ENCODE peak calls at places on chromosomes 6 and 20, in six cellular contexts. One of them, this sample, is unnamed.
A peak's percentile ranks its signal among the peaks of the same experiment; 100 is the strongest.

GRCh38 chr6:37137201-37137880 is 32.6 kb upstream of the PIM1 start:
- DNase-seq in RWPE1: peak; percentile 94
- DNase-seq in kidney epithelial cell: peak; percentile 99
- DNase-seq in WTC11: peak; percentile 49
- DNase-seq in GM13977: peak; percentile 70
- DNase-seq in activated CD8-positive, alpha-beta T cell treated with anti-CD3 and anti-CD28 coated beads for 36 hours: peak; percentile 65
- DNase-seq in this sample: peak; percentile 33

GRCh38 chr6:11710221-11710836 is 68.3 kb downstream of the ADTRP start:
- DNase-seq in RWPE1: no peak
- DNase-seq in kidney epithelial cell: no peak
- DNase-seq in WTC11: no peak
- DNase-seq in GM13977: no peak
- DNase-seq in activated CD8-positive, alpha-beta T cell treated with anti-CD3 and anti-CD28 coated beads for 36 hours: peak; percentile 85
- DNase-seq in this sample: no peak

GRCh38 chr6:42901538-42901957 is 14.3 kb upstream of the PTCRA start:
- DNase-seq in RWPE1: peak; percentile 62
- DNase-seq in kidney epithelial cell: no peak
- DNase-seq in WTC11: peak; percentile 68
- DNase-seq in GM13977: peak; percentile 56
- DNase-seq in activated CD8-positive, alpha-beta T cell treated with anti-CD3 and anti-CD28 coated beads for 36 hours: peak; percentile 79
- DNase-seq in this sample: peak; percentile 66

GRCh38 chr6:140871911-140872310 is 1260.8 kb upstream of the GJE1 start:
- DNase-seq in RWPE1: no peak
- DNase-seq in kidney epithelial cell: no peak
- DNase-seq in WTC11: no peak
- DNase-seq in GM13977: no peak
- DNase-seq in activated CD8-positive, alpha-beta T cell treated with anti-CD3 and anti-CD28 coated beads for 36 hours: no peak
- DNase-seq in this sample: no peak

GRCh38 chr6:83707829-83708545 is 914 bp downstream of the SNAP91 start:
- DNase-seq in RWPE1: no peak
- DNase-seq in kidney epithelial cell: no peak
- DNase-seq in WTC11: peak; percentile 49
- DNase-seq in GM13977: peak; percentile 30
- DNase-seq in activated CD8-positive, alpha-beta T cell treated with anti-CD3 and anti-CD28 coated beads for 36 hours: no peak
- DNase-seq in this sample: peak; percentile 13

GRCh38 chr6:24991748-24992467 is 56.1 kb upstream of the RIPOR2 start:
- DNase-seq in RWPE1: peak; percentile 38
- DNase-seq in kidney epithelial cell: no peak
- DNase-seq in WTC11: peak; percentile 61
- DNase-seq in GM13977: peak; percentile 65
- DNase-seq in activated CD8-positive, alpha-beta T cell treated with anti-CD3 and anti-CD28 coated beads for 36 hours: peak; percentile 79
- DNase-seq in this sample: no peak

GRCh38 chr20:50600281-50600895 is 90.2 kb downstream of the PTPN1 start:
- DNase-seq in RWPE1: no peak
- DNase-seq in kidney epithelial cell: no peak
- DNase-seq in WTC11: no peak
- DNase-seq in GM13977: no peak
- DNase-seq in activated CD8-positive, alpha-beta T cell treated with anti-CD3 and anti-CD28 coated beads for 36 hours: no peak
- DNase-seq in this sample: no peak

GRCh38 chr20:12838261-12838866 is 170.4 kb upstream of the SPTLC3 start:
- DNase-seq in RWPE1: no peak
- DNase-seq in kidney epithelial cell: no peak
- DNase-seq in WTC11: peak; percentile 45
- DNase-seq in GM13977: no peak
- DNase-seq in activated CD8-positive, alpha-beta T cell treated with anti-CD3 and anti-CD28 coated beads for 36 hours: peak; percentile 2
- DNase-seq in this sample: no peak

GRCh38 chr6:11536795-11537194 is 754 bp upstream of the TMEM170B start:
- DNase-seq in RWPE1: no peak
- DNase-seq in kidney epithelial cell: no peak
- DNase-seq in WTC11: peak; percentile 44
- DNase-seq in GM13977: peak; percentile 22
- DNase-seq in activated CD8-positive, alpha-beta T cell treated with anti-CD3 and anti-CD28 coated beads for 36 hours: peak; percentile 5
- DNase-seq in this sample: no peak

GRCh38 chr6:103699770-103700169 is 1159.9 kb downstream of the HACE1 start:
- DNase-seq in RWPE1: no peak
- DNase-seq in kidney epithelial cell: no peak
- DNase-seq in WTC11: no peak
- DNase-seq in GM13977: no peak
- DNase-seq in activated CD8-positive, alpha-beta T cell treated with anti-CD3 and anti-CD28 coated beads for 36 hours: no peak
- DNase-seq in this sample: no peak

GRCh38 chr20:37309941-37310590 is 20.6 kb downstream of the MANBAL start:
- DNase-seq in RWPE1: no peak
- DNase-seq in kidney epithelial cell: no peak
- DNase-seq in WTC11: no peak
- DNase-seq in GM13977: no peak
- DNase-seq in activated CD8-positive, alpha-beta T cell treated with anti-CD3 and anti-CD28 coated beads for 36 hours: no peak
- DNase-seq in this sample: no peak

GRCh38 chr6:114049367-114049966 is 78.5 kb upstream of the HDAC2 start:
- DNase-seq in RWPE1: no peak
- DNase-seq in kidney epithelial cell: peak; percentile 21
- DNase-seq in WTC11: no peak
- DNase-seq in GM13977: no peak
- DNase-seq in activated CD8-positive, alpha-beta T cell treated with anti-CD3 and anti-CD28 coated beads for 36 hours: no peak
- DNase-seq in this sample: no peak

GRCh38 chr6:165799736-165800135 is 136.7 kb upstream of the PDE10A start:
- DNase-seq in RWPE1: no peak
- DNase-seq in kidney epithelial cell: no peak
- DNase-seq in WTC11: no peak
- DNase-seq in GM13977: no peak
- DNase-seq in activated CD8-positive, alpha-beta T cell treated with anti-CD3 and anti-CD28 coated beads for 36 hours: no peak
- DNase-seq in this sample: no peak

GRCh38 chr6:18415207-18415606 is 28.1 kb downstream of the RNF144B start:
- DNase-seq in RWPE1: no peak
- DNase-seq in kidney epithelial cell: no peak
- DNase-seq in WTC11: no peak
- DNase-seq in GM13977: no peak
- DNase-seq in activated CD8-positive, alpha-beta T cell treated with anti-CD3 and anti-CD28 coated beads for 36 hours: no peak
- DNase-seq in this sample: no peak

GRCh38 chr6:119148102-119148824 is 69.8 kb upstream of the FAM184A start:
- DNase-seq in RWPE1: peak; percentile 68
- DNase-seq in kidney epithelial cell: peak; percentile 43
- DNase-seq in WTC11: no peak
- DNase-seq in GM13977: peak; percentile 34
- DNase-seq in activated CD8-positive, alpha-beta T cell treated with anti-CD3 and anti-CD28 coated beads for 36 hours: peak; percentile 14
- DNase-seq in this sample: no peak

GRCh38 chr20:46132705-46133120 is 14.6 kb downstream of the CD40 start:
- DNase-seq in RWPE1: peak; percentile 89
- DNase-seq in kidney epithelial cell: no peak
- DNase-seq in WTC11: peak; percentile 86
- DNase-seq in GM13977: peak; percentile 77
- DNase-seq in activated CD8-positive, alpha-beta T cell treated with anti-CD3 and anti-CD28 coated beads for 36 hours: peak; percentile 77
- DNase-seq in this sample: peak; percentile 63

GRCh38 chr6:35694462-35694861 is 5.7 kb upstream of the FKBP5 start:
- DNase-seq in RWPE1: peak; percentile 64
- DNase-seq in kidney epithelial cell: no peak
- DNase-seq in WTC11: no peak
- DNase-seq in GM13977: no peak
- DNase-seq in activated CD8-positive, alpha-beta T cell treated with anti-CD3 and anti-CD28 coated beads for 36 hours: no peak
- DNase-seq in this sample: no peak

GRCh38 chr6:97586344-97586743 is 303.3 kb upstream of the MMS22L start:
- DNase-seq in RWPE1: no peak
- DNase-seq in kidney epithelial cell: no peak
- DNase-seq in WTC11: no peak
- DNase-seq in GM13977: peak; percentile 7
- DNase-seq in activated CD8-positive, alpha-beta T cell treated with anti-CD3 and anti-CD28 coated beads for 36 hours: no peak
- DNase-seq in this sample: no peak

GRCh38 chr6:81756690-81757089 is 4.2 kb upstream of the TENT5A start:
- DNase-seq in RWPE1: no peak
- DNase-seq in kidney epithelial cell: no peak
- DNase-seq in WTC11: no peak
- DNase-seq in GM13977: no peak
- DNase-seq in activated CD8-positive, alpha-beta T cell treated with anti-CD3 and anti-CD28 coated beads for 36 hours: no peak
- DNase-seq in this sample: no peak
- TF ChIP-seq CTCF in RWPE1: no peak
- TF ChIP-seq CTCF in kidney epithelial cell: no peak
- TF ChIP-seq CTCF in WTC11: no peak
- TF ChIP-seq CTCF in GM13977: no peak
- TF ChIP-seq CTCF in activated CD8-positive, alpha-beta T cell treated with anti-CD3 and anti-CD28 coated beads for 36 hours: no peak
- TF ChIP-seq CTCF in this sample: no peak

GRCh38 chr20:33944914-33945313 is 48.8 kb upstream of the RALY start:
- DNase-seq in RWPE1: no peak
- DNase-seq in kidney epithelial cell: no peak
- DNase-seq in WTC11: no peak
- DNase-seq in GM13977: no peak
- DNase-seq in activated CD8-positive, alpha-beta T cell treated with anti-CD3 and anti-CD28 coated beads for 36 hours: no peak
- DNase-seq in this sample: no peak

GRCh38 chr20:33945391-33946079 is 48.2 kb upstream of the RALY start:
- DNase-seq in RWPE1: peak; percentile 60
- DNase-seq in kidney epithelial cell: peak; percentile 19
- DNase-seq in WTC11: no peak
- DNase-seq in GM13977: no peak
- DNase-seq in activated CD8-positive, alpha-beta T cell treated with anti-CD3 and anti-CD28 coated beads for 36 hours: no peak
- DNase-seq in this sample: no peak

GRCh38 chr20:33948480-33948879 is 45.2 kb upstream of the RALY start:
- DNase-seq in RWPE1: no peak
- DNase-seq in kidney epithelial cell: no peak
- DNase-seq in WTC11: no peak
- DNase-seq in GM13977: no peak
- DNase-seq in activated CD8-positive, alpha-beta T cell treated with anti-CD3 and anti-CD28 coated beads for 36 hours: peak; percentile 6
- DNase-seq in this sample: no peak

GRCh38 chr20:33951171-33951570 is 42.5 kb upstream of the RALY start:
- DNase-seq in RWPE1: no peak
- DNase-seq in kidney epithelial cell: no peak
- DNase-seq in WTC11: no peak
- DNase-seq in GM13977: no peak
- DNase-seq in activated CD8-positive, alpha-beta T cell treated with anti-CD3 and anti-CD28 coated beads for 36 hours: no peak
- DNase-seq in this sample: no peak

GRCh38 chr20:33947709-33948295 is 45.9 kb upstream of the RALY start:
- DNase-seq in RWPE1: peak; percentile 48
- DNase-seq in kidney epithelial cell: no peak
- DNase-seq in WTC11: peak; percentile 76
- DNase-seq in GM13977: peak; percentile 33
- DNase-seq in activated CD8-positive, alpha-beta T cell treated with anti-CD3 and anti-CD28 coated beads for 36 hours: peak; percentile 73
- DNase-seq in this sample: no peak
- TF ChIP-seq CTCF in RWPE1: no peak
- TF ChIP-seq CTCF in kidney epithelial cell: peak; percentile 37
- TF ChIP-seq CTCF in WTC11: peak; percentile 80
- TF ChIP-seq CTCF in GM13977: peak; percentile 57
- TF ChIP-seq CTCF in activated CD8-positive, alpha-beta T cell treated with anti-CD3 and anti-CD28 coated beads for 36 hours: peak; percentile 88
- TF ChIP-seq CTCF in this sample: peak; percentile 68

GRCh38 chr20:35871311-35871771 is 83.0 kb downstream of the SCAND1 start:
- DNase-seq in RWPE1: peak; percentile 81
- DNase-seq in kidney epithelial cell: no peak
- DNase-seq in WTC11: no peak
- DNase-seq in GM13977: no peak
- DNase-seq in activated CD8-positive, alpha-beta T cell treated with anti-CD3 and anti-CD28 coated beads for 36 hours: no peak
- DNase-seq in this sample: no peak
- TF ChIP-seq CTCF in RWPE1: no peak
- TF ChIP-seq CTCF in kidney epithelial cell: no peak
- TF ChIP-seq CTCF in WTC11: no peak
- TF ChIP-seq CTCF in GM13977: no peak
- TF ChIP-seq CTCF in activated CD8-positive, alpha-beta T cell treated with anti-CD3 and anti-CD28 coated beads for 36 hours: no peak
- TF ChIP-seq CTCF in this sample: no peak

GRCh38 chr20:35741892-35742740 is at the start of gene RBM39:
- DNase-seq in RWPE1: peak; percentile 100
- DNase-seq in kidney epithelial cell: peak; percentile 98
- DNase-seq in WTC11: peak; percentile 99
- DNase-seq in GM13977: peak; percentile 90
- DNase-seq in activated CD8-positive, alpha-beta T cell treated with anti-CD3 and anti-CD28 coated beads for 36 hours: peak; percentile 100
- DNase-seq in this sample: peak; percentile 99

GRCh38 chr20:35738410-35739179 is 3.5 kb downstream of the RBM39 start:
- DNase-seq in RWPE1: no peak
- DNase-seq in kidney epithelial cell: no peak
- DNase-seq in WTC11: no peak
- DNase-seq in GM13977: no peak
- DNase-seq in activated CD8-positive, alpha-beta T cell treated with anti-CD3 and anti-CD28 coated beads for 36 hours: no peak
- DNase-seq in this sample: no peak

GRCh38 chr20:35739294-35740163 is 2.5 kb downstream of the RBM39 start:
- DNase-seq in RWPE1: no peak
- DNase-seq in kidney epithelial cell: no peak
- DNase-seq in WTC11: no peak
- DNase-seq in GM13977: no peak
- DNase-seq in activated CD8-positive, alpha-beta T cell treated with anti-CD3 and anti-CD28 coated beads for 36 hours: no peak
- DNase-seq in this sample: no peak

GRCh38 chr20:35743693-35744491 is 1.8 kb upstream of the RBM39 start:
- DNase-seq in RWPE1: no peak
- DNase-seq in kidney epithelial cell: no peak
- DNase-seq in WTC11: no peak
- DNase-seq in GM13977: no peak
- DNase-seq in activated CD8-positive, alpha-beta T cell treated with anti-CD3 and anti-CD28 coated beads for 36 hours: peak; percentile 47
- DNase-seq in this sample: no peak

DNA sequence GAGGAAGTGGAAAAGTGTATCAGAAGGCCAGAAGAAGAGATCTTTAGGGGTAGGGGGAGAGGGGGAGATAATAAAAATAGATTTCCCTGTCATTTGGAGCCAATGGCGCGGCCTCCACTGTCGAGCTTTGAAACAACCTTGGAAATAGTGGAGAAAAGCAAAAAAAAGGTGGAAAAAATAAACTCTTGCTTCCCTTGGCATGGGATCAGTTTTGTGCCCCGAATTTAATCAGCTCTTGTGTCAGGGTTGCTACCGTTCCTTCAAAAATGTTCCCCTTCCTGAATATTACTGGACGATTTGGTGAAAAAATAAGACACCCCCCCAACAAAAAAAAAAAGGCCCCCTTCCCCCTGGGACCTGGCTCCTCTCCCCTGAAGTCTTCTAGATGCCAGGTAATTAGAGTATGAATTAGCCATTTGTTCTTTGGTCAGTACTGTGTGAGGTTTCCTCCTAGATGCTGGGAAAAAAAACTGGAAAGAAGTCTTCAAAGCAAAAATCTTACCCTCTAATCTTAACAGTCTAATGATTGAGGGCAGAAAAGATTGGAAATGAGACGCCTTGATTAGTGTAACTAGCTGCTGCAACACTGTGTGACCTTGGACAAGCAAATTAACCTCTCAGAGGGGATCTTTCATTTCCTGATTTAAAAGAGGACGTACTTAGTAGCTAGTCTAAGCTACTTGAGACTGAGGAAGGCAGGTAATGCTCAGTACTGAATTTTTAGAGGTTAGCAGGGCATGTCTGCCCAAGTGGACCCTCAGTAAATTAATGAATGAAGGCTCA is 872 bp upstream of the RBM39 start:
- DNase-seq in RWPE1: no peak
- DNase-seq in kidney epithelial cell: no peak
- DNase-seq in WTC11: no peak
- DNase-seq in GM13977: peak; percentile 42
- DNase-seq in activated CD8-positive, alpha-beta T cell treated with anti-CD3 and anti-CD28 coated beads for 36 hours: no peak
- DNase-seq in this sample: no peak
- TF ChIP-seq CTCF in RWPE1: no peak
- TF ChIP-seq CTCF in kidney epithelial cell: no peak
- TF ChIP-seq CTCF in WTC11: no peak
- TF ChIP-seq CTCF in GM13977: no peak
- TF ChIP-seq CTCF in activated CD8-positive, alpha-beta T cell treated with anti-CD3 and anti-CD28 coated beads for 36 hours: no peak
- TF ChIP-seq CTCF in this sample: no peak

DNA sequence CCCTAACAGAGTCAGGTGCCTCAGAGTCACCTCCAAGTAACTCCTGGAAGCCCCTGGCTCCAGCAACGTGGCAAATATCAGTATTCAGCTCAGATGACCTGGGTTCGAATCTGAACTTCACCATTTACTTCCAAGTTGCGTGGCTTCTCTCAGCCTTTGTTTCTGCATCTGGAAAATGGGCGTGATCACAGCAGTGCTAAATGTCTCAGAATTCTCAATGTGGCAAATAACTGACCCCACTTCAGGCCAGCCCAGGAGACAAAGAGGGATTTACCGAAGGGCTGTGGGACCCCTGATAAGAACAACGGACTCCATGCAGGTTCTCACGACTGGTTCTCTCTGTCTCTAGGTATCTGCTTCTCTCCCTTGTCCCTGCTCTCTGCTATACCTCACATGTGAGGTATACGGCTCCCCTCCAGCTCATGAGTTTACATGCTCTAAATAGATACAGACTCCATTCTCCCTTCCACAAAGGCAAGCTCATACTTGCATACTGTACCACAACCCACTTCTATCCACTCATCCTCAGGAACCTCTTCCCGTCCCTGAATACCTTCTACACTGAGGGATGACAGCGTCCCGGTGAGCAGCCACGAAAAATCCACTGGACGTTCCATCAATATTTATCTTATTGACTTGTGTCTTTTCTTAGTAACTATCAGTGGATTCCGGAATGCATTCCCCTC is 84.1 kb downstream of the SNX5 start:
- DNase-seq in RWPE1: no peak
- DNase-seq in kidney epithelial cell: no peak
- DNase-seq in WTC11: no peak
- DNase-seq in GM13977: no peak
- DNase-seq in activated CD8-positive, alpha-beta T cell treated with anti-CD3 and anti-CD28 coated beads for 36 hours: no peak
- DNase-seq in this sample: no peak
- TF ChIP-seq CTCF in RWPE1: no peak
- TF ChIP-seq CTCF in kidney epithelial cell: no peak
- TF ChIP-seq CTCF in WTC11: no peak
- TF ChIP-seq CTCF in GM13977: no peak
- TF ChIP-seq CTCF in activated CD8-positive, alpha-beta T cell treated with anti-CD3 and anti-CD28 coated beads for 36 hours: no peak
- TF ChIP-seq CTCF in this sample: no peak

This sample was measured in progenitor cell of endocrine pancreas.